ENCODE peak calls at places on chromosomes 3 and 15, in five cellular contexts. One of them, this sample, is unnamed.

GRCh38 chr15:45112592-45113379 is 1.2 kb downstream of the DUOX2 start:
- DNase-seq in heart left ventricle: no peak
- DNase-seq in psoas muscle: no peak
- DNase-seq in heart right ventricle: no peak
- DNase-seq in aorta: peak; percentile 65
- DNase-seq in this sample: no peak

GRCh38 chr15:43966646-43967045 is 139.8 kb downstream of the WDR76 start:
- DNase-seq in heart left ventricle: no peak
- DNase-seq in psoas muscle: no peak
- DNase-seq in heart right ventricle: no peak
- DNase-seq in aorta: no peak
- DNase-seq in this sample: no peak

GRCh38 chr15:29736012-29736744 is 86.1 kb downstream of the TJP1 start:
- DNase-seq in heart left ventricle: no peak
- DNase-seq in psoas muscle: no peak
- DNase-seq in heart right ventricle: no peak
- DNase-seq in aorta: no peak
- DNase-seq in this sample: no peak

GRCh38 chr15:69757186-69757585 is 304.6 kb downstream of the RPLP1 start:
- DNase-seq in heart left ventricle: no peak
- DNase-seq in psoas muscle: no peak
- DNase-seq in heart right ventricle: no peak
- DNase-seq in aorta: no peak
- DNase-seq in this sample: no peak

GRCh38 chr3:43379343-43379742 is 93.0 kb downstream of the SNRK start:
- DNase-seq in heart left ventricle: no peak
- DNase-seq in psoas muscle: no peak
- DNase-seq in heart right ventricle: no peak
- DNase-seq in aorta: no peak
- DNase-seq in this sample: no peak

GRCh38 chr15:53351373-53351772 is 408.1 kb downstream of the WDR72 start:
- DNase-seq in heart left ventricle: no peak
- DNase-seq in psoas muscle: no peak
- DNase-seq in heart right ventricle: no peak
- DNase-seq in aorta: no peak
- DNase-seq in this sample: no peak

GRCh38 chr3:124413393-124413792 is 316.9 kb upstream of the UMPS start:
- DNase-seq in heart left ventricle: no peak
- DNase-seq in psoas muscle: no peak
- DNase-seq in heart right ventricle: no peak
- DNase-seq in aorta: no peak
- DNase-seq in this sample: no peak

GRCh38 chr3:195150194-195151118 is 120.5 kb downstream of the XXYLT1 start:
- DNase-seq in heart left ventricle: peak; percentile 91
- DNase-seq in psoas muscle: peak; percentile 50
- DNase-seq in heart right ventricle: peak; percentile 72
- DNase-seq in aorta: peak; percentile 89
- DNase-seq in this sample: peak; percentile 47

GRCh38 chr15:101184830-101185229 is 67.0 kb downstream of the CHSY1 start:
- DNase-seq in heart left ventricle: no peak
- DNase-seq in psoas muscle: no peak
- DNase-seq in heart right ventricle: no peak
- DNase-seq in aorta: no peak
- DNase-seq in this sample: no peak
- H3K4me1 ChIP-seq in heart left ventricle: peaks cover 51% of the 10 kb centered on the region
- H3K4me1 ChIP-seq in psoas muscle: peaks cover 36% of the 10 kb centered on the region
- H3K4me1 ChIP-seq in heart right ventricle: peaks cover 70% of the 10 kb centered on the region
- H3K4me1 ChIP-seq in aorta: no peaks in the 10 kb centered on the region
- H3K4me1 ChIP-seq in this sample: peaks cover 7% of the 10 kb centered on the region

GRCh38 chr15:34717729-34718128 is 37.1 kb downstream of the GJD2 start:
- DNase-seq in heart left ventricle: no peak
- DNase-seq in psoas muscle: no peak
- DNase-seq in heart right ventricle: no peak
- DNase-seq in aorta: no peak
- DNase-seq in this sample: no peak

GRCh38 chr15:34719883-34720148 is 35.0 kb downstream of the GJD2 start:
- DNase-seq in heart left ventricle: no peak
- DNase-seq in psoas muscle: no peak
- DNase-seq in heart right ventricle: no peak
- DNase-seq in aorta: no peak
- DNase-seq in this sample: no peak

GRCh38 chr15:34721802-34722795 is 32.7 kb downstream of the GJD2 start:
- DNase-seq in heart left ventricle: peak; percentile 84
- DNase-seq in psoas muscle: peak; percentile 63
- DNase-seq in heart right ventricle: peak; percentile 68
- DNase-seq in aorta: peak; percentile 92
- DNase-seq in this sample: peak; percentile 62

GRCh38 chr15:34721157-34721801 is 33.5 kb downstream of the GJD2 start:
- DNase-seq in heart left ventricle: no peak
- DNase-seq in psoas muscle: no peak
- DNase-seq in heart right ventricle: no peak
- DNase-seq in aorta: no peak
- DNase-seq in this sample: no peak

GRCh38 chr15:34719051-34719882 is 35.5 kb downstream of the GJD2 start:
- DNase-seq in heart left ventricle: no peak
- DNase-seq in psoas muscle: no peak
- DNase-seq in heart right ventricle: no peak
- DNase-seq in aorta: no peak
- DNase-seq in this sample: no peak
- H3K27ac ChIP-seq in heart left ventricle: peak overlapping the region; percentile 90
- H3K27ac ChIP-seq in psoas muscle: peak overlapping the region; percentile 61
- H3K27ac ChIP-seq in heart right ventricle: peak overlapping the region; percentile 69
- H3K27ac ChIP-seq in aorta: no peak overlapping the region
- H3K27ac ChIP-seq in this sample: no peak overlapping the region

DNA sequence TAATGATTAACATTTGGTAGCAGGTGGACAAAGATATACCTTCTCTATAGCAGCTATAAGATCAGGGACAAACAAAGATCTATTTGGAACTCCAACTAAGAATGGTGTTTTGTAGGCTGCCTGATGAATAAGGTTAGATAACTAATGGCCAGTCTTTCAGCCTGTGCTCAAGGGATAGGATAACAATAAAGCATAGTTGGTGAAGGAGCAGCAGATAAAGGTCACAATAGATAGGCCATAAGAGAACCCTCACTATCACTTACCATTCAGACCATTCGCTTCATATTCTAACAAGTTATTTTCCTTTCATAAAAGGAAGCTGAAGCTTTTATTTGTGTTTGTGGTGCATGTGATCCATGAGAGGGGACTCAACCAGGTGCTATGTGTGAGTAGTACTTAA is 19.8 kb downstream of the EPM2AIP1 start:
- DNase-seq in heart left ventricle: no peak
- DNase-seq in psoas muscle: no peak
- DNase-seq in heart right ventricle: no peak
- DNase-seq in aorta: no peak
- DNase-seq in this sample: no peak
- H3K4me1 ChIP-seq in heart left ventricle: peaks cover 5% of the 10 kb centered on the region
- H3K4me1 ChIP-seq in psoas muscle: no peaks in the 10 kb centered on the region
- H3K4me1 ChIP-seq in heart right ventricle: no peaks in the 10 kb centered on the region
- H3K4me1 ChIP-seq in aorta: no peaks in the 10 kb centered on the region
- H3K4me1 ChIP-seq in this sample: no peaks in the 10 kb centered on the region

DNA sequence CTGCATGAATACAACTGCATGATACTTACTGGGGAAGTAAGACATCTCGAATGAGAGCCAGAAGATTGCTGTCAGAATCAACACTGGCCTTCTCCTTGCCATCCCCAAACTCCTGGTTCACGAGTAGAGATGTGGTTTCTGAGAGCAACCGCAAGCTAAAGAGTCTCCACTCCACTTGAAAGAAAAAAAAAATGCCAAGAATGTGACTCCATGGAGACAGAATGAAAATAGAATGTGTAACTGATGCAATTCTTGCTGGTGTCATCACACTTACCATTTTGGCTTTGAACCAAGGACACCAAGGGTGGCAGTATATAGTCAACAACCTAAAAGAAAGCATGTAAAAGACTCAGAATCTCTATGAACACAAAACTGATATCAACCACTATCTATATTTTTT is 280.4 kb downstream of the ULK4 start:
- DNase-seq in heart left ventricle: no peak
- DNase-seq in psoas muscle: no peak
- DNase-seq in heart right ventricle: no peak
- DNase-seq in aorta: no peak
- DNase-seq in this sample: no peak
- H3K27ac ChIP-seq in heart left ventricle: no peak overlapping the region
- H3K27ac ChIP-seq in psoas muscle: no peak overlapping the region
- H3K27ac ChIP-seq in heart right ventricle: no peak overlapping the region
- H3K27ac ChIP-seq in aorta: no peak overlapping the region
- H3K27ac ChIP-seq in this sample: no peak overlapping the region

DNA sequence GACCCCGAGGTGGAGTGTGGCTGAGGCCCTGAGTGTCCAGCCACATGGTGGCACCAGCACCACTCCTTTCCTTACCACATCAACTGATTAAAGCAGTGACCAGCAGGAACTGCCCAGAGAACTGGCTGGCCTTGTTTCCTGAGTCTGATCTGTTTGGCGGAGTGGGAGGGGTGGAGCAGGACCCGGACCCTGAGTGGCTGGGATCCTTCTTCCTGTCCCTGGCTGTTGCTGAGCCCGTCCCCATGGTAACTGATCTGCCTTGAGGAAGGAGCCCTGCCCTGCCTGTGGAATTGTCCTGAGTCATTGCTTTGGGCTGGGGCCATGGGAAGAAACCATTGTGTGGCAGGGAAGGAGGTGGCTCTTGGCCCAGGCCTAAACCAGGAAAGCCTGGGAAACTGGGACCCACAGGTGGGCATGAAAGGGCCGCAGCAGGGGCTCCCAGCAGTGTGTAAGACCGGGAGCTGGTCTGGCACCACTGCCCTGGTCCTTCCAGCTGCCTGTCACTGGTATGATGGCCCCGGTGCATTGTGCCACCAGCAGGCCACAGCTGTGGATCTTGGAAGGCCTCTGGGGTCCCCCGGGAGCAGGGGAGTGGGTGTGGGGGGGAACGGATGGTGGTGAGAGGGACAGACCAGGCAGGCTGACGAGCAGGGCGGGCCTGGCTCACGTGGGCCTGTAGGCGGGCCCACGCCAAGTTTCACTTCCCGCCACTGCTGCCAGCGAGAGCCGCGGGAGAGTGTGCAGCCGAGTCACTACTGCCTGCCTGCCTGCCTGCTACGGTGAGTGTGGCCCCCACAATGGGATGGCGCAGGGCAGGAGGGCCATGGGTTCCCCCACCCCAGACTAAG is 19.2 kb downstream of the ATRIP start:
- DNase-seq in heart left ventricle: peak; percentile 99
- DNase-seq in psoas muscle: peak; percentile 97
- DNase-seq in heart right ventricle: peak; percentile 93
- DNase-seq in aorta: peak; percentile 98
- DNase-seq in this sample: peak; percentile 90
- H3K4me1 ChIP-seq in heart left ventricle: peaks cover 51% of the 10 kb centered on the region
- H3K4me1 ChIP-seq in psoas muscle: peaks cover 34% of the 10 kb centered on the region
- H3K4me1 ChIP-seq in heart right ventricle: peaks cover 59% of the 10 kb centered on the region
- H3K4me1 ChIP-seq in aorta: no peaks in the 10 kb centered on the region
- H3K4me1 ChIP-seq in this sample: peaks cover 22% of the 10 kb centered on the region

GRCh38 chr3:126818696-126819095 is 114.7 kb downstream of the CHCHD6 start:
- DNase-seq in heart left ventricle: no peak
- DNase-seq in psoas muscle: no peak
- DNase-seq in heart right ventricle: no peak
- DNase-seq in aorta: no peak
- DNase-seq in this sample: no peak

GRCh38 chr3:126816956-126817777 is 113.1 kb downstream of the CHCHD6 start:
- DNase-seq in heart left ventricle: no peak
- DNase-seq in psoas muscle: no peak
- DNase-seq in heart right ventricle: no peak
- DNase-seq in aorta: no peak
- DNase-seq in this sample: no peak

GRCh38 chr3:126816323-126816722 is 112.3 kb downstream of the CHCHD6 start:
- DNase-seq in heart left ventricle: no peak
- DNase-seq in psoas muscle: no peak
- DNase-seq in heart right ventricle: no peak
- DNase-seq in aorta: no peak
- DNase-seq in this sample: no peak

DNA sequence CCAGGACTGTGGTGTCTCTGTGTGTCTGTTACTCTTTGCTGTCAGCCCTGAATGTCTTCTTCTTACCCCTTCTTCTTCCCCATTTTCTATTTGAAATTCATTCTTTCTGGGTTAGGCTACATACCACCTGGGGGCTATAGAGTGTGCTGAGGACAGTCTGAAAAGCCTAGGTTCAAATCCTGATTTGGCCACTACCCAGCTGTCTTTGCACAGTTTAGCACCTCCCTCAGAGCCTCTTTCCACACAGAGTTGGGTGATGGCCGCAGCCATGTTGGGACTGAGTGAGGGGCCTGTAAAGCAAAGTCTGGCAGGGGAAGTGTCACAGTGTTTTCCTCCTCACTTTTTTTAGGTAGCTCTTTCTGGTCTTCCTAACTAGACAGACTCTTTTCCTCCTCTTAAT is 113.7 kb downstream of the CHCHD6 start:
- DNase-seq in heart left ventricle: no peak
- DNase-seq in psoas muscle: no peak
- DNase-seq in heart right ventricle: no peak
- DNase-seq in aorta: no peak
- DNase-seq in this sample: no peak
- H3K27ac ChIP-seq in heart left ventricle: no peak overlapping the region
- H3K27ac ChIP-seq in psoas muscle: no peak overlapping the region
- H3K27ac ChIP-seq in heart right ventricle: no peak overlapping the region
- H3K27ac ChIP-seq in aorta: no peak overlapping the region
- H3K27ac ChIP-seq in this sample: no peak overlapping the region

GRCh38 chr15:64753419-64754185 is 21.8 kb downstream of the RBPMS2 start:
- DNase-seq in heart left ventricle: no peak
- DNase-seq in psoas muscle: no peak
- DNase-seq in heart right ventricle: no peak
- DNase-seq in aorta: no peak
- DNase-seq in this sample: no peak

GRCh38 chr15:64755427-64755823 is 20.0 kb downstream of the RBPMS2 start:
- DNase-seq in heart left ventricle: no peak
- DNase-seq in psoas muscle: no peak
- DNase-seq in heart right ventricle: no peak
- DNase-seq in aorta: no peak
- DNase-seq in this sample: no peak

GRCh38 chr15:64749999-64750657 is 25.3 kb downstream of the RBPMS2 start:
- DNase-seq in heart left ventricle: peak; percentile 75
- DNase-seq in psoas muscle: no peak
- DNase-seq in heart right ventricle: no peak
- DNase-seq in aorta: no peak
- DNase-seq in this sample: no peak

GRCh38 chr15:64751464-64751863 is 23.9 kb downstream of the RBPMS2 start:
- DNase-seq in heart left ventricle: no peak
- DNase-seq in psoas muscle: no peak
- DNase-seq in heart right ventricle: no peak
- DNase-seq in aorta: no peak
- DNase-seq in this sample: no peak

GRCh38 chr15:64754663-64755426 is 20.5 kb downstream of the RBPMS2 start:
- DNase-seq in heart left ventricle: no peak
- DNase-seq in psoas muscle: no peak
- DNase-seq in heart right ventricle: no peak
- DNase-seq in aorta: no peak
- DNase-seq in this sample: no peak
- H3K4me1 ChIP-seq in heart left ventricle: peaks cover 42% of the 10 kb centered on the region
- H3K4me1 ChIP-seq in psoas muscle: peaks cover 3% of the 10 kb centered on the region
- H3K4me1 ChIP-seq in heart right ventricle: peaks cover 48% of the 10 kb centered on the region
- H3K4me1 ChIP-seq in aorta: no peaks in the 10 kb centered on the region
- H3K4me1 ChIP-seq in this sample: no peaks in the 10 kb centered on the region

GRCh38 chr15:66014639-66015182 is 145.4 kb downstream of the RAB11A start:
- DNase-seq in heart left ventricle: no peak
- DNase-seq in psoas muscle: no peak
- DNase-seq in heart right ventricle: no peak
- DNase-seq in aorta: no peak
- DNase-seq in this sample: no peak
- H3K27ac ChIP-seq in heart left ventricle: no peak overlapping the region
- H3K27ac ChIP-seq in psoas muscle: no peak overlapping the region
- H3K27ac ChIP-seq in heart right ventricle: no peak overlapping the region
- H3K27ac ChIP-seq in aorta: no peak overlapping the region
- H3K27ac ChIP-seq in this sample: no peak overlapping the region

This sample was measured in pancreas.